ENCODE peak calls at places on chromosome 19, in ten cellular contexts. H is fibroblast of pulmonary artery, C is endothelial cell, M is nephron progenitor cell, J is WTC11, L is colonic mucosa, G is MM.1S, K is H9, F is mucosa of descending colon, V is neural progenitor cell. B is an unnamed sample.

GRCh38 chr19:3178377-3178972 is at the start of gene S1PR4:
- DNase-seq in H (no peak), L (no peak), C (no peak), J (no peak), F (peak), K (peak), V (no peak), G (no peak), M (no peak), B (no peak)

GRCh38 chr19:14886032-14886431 is at the start of gene OR7A17:
- DNase-seq in H (no peak), M (no peak), G (no peak), V (no peak), L (no peak), C (no peak), K (no peak), F (no peak), J (no peak), B (no peak)

GRCh38 chr19:10701955-10702307 is 692 bp downstream of the QTRT1 start:
- DNase-seq in C (peak), V (peak), L (peak), M (peak), G (peak), H (no peak), F (peak), J (peak), K (peak), B (no peak)

GRCh38 chr19:3483226-3483628 is at the start of gene SMIM44:
- DNase-seq in F (peak), L (peak), G (no peak), J (no peak), C (no peak), H (no peak), K (no peak), M (no peak), V (no peak), B (no peak)

GRCh38 chr19:12786950-12787349 is 4.3 kb upstream of the JUNB start:
- DNase-seq in H (no peak), L (no peak), V (no peak), G (no peak), K (no peak), J (no peak), C (no peak), M (no peak), F (no peak), B (no peak)

GRCh38 chr19:10749435-10750384 is 31.8 kb downstream of the DNM2 start:
- DNase-seq in J (no peak), G (no peak), V (no peak), H (no peak), K (no peak), L (peak), C (no peak), F (peak), M (no peak), B (no peak)

GRCh38 chr19:5046339-5047039 is 77.6 kb downstream of the KDM4B start:
- DNase-seq in J (no peak), K (no peak), V (no peak), L (peak), C (no peak), G (no peak), F (peak), H (no peak), M (no peak), B (peak)

GRCh38 chr19:680287-681028 is 4.3 kb downstream of the FSTL3 start:
- DNase-seq in F (peak), J (peak), H (peak), G (peak), K (peak), M (peak), L (peak), V (peak), C (peak), B (peak)

GRCh38 chr19:35641515-35642151 is at the start of gene ETV2:
- DNase-seq in L (peak), K (peak), C (peak), J (peak), M (peak), F (peak), H (peak), V (peak), G (no peak), B (no peak)

GRCh38 chr19:33245948-33246728 is 20.5 kb upstream of the SLC7A10 start:
- DNase-seq in J (peak), L (no peak), C (no peak), F (no peak), H (peak), M (no peak), V (no peak), G (no peak), K (no peak), B (no peak)

GRCh38 chr19:35143231-35143715 is at the start of gene FXYD7:
- DNase-seq in H (no peak), G (no peak), V (peak), K (peak), F (no peak), M (peak), L (no peak), J (peak), C (peak), B (no peak)

GRCh38 chr19:2733930-2734588 is 5.8 kb downstream of the SLC39A3 start:
- DNase-seq in V (no peak), C (no peak), K (no peak), F (peak), H (no peak), G (no peak), L (no peak), M (no peak), J (no peak), B (no peak)

GRCh38 chr19:1255186-1256161 is 7.1 kb downstream of the MIDN start:
- DNase-seq in V (no peak), M (no peak), H (no peak), G (no peak), L (no peak), C (no peak), K (no peak), F (no peak), J (no peak), B (no peak)

GRCh38 chr19:10871711-10872550 is 578 bp downstream of the CARM1 start:
- DNase-seq in C (peak), F (peak), V (peak), L (peak), H (no peak), K (no peak), G (peak), J (peak), M (peak), B (no peak)

GRCh38 chr19:28727133-28727834 is 485.7 kb downstream of the UQCRFS1 start:
- DNase-seq in H (peak), L (no peak), C (peak), K (peak), J (peak), F (no peak), G (no peak), M (no peak), V (peak), B (no peak)

GRCh38 chr19:57769345-57770131 is at the start of gene ZNF586:
- DNase-seq in M (peak), K (peak), V (peak), F (peak), C (peak), J (peak), L (peak), G (peak), H (peak), B (peak)

GRCh38 chr19:17406039-17406886 is 833 bp upstream of the BST2 start:
- DNase-seq in F (no peak), C (no peak), V (no peak), H (no peak), L (no peak), J (no peak), M (no peak), G (peak), K (peak), B (no peak)

GRCh38 chr19:38538793-38539528 is 78.8 kb downstream of the MAP4K1 start:
- DNase-seq in J (no peak), K (no peak), C (no peak), F (no peak), L (no peak), V (no peak), H (no peak), G (peak), M (no peak), B (no peak)

GRCh38 chr19:3658823-3659745 is 32.5 kb upstream of the CACTIN start:
- DNase-seq in G (no peak), V (no peak), C (no peak), F (no peak), H (no peak), M (no peak), K (no peak), J (no peak), L (no peak), B (no peak)

GRCh38 chr19:58209577-58209976 is 19.1 kb upstream of the ZNF544 start:
- DNase-seq in L (no peak), G (no peak), V (no peak), J (no peak), H (no peak), M (no peak), C (no peak), K (no peak), F (no peak), B (no peak)

GRCh38 chr19:57103573-57104277 is 16.1 kb upstream of the USP29 start:
- DNase-seq in L (peak), F (peak), V (peak), C (peak), K (peak), G (peak), H (peak), M (peak), J (peak), B (peak)

GRCh38 chr19:14383556-14383897 is 2.3 kb downstream of the ADGRE5 start:
- DNase-seq in M (no peak), K (no peak), L (peak), J (no peak), G (no peak), V (no peak), H (peak), C (no peak), F (no peak), B (no peak)

GRCh38 chr19:5914946-5915781 is 1.1 kb downstream of the CAPS start:
- DNase-seq in J (no peak), G (no peak), F (peak), C (no peak), M (no peak), K (no peak), V (no peak), H (no peak), L (peak), B (no peak)

GRCh38 chr19:42255766-42256750 is 1.1 kb upstream of the ERF start:
- DNase-seq in L (peak), J (no peak), G (peak), K (peak), F (peak), V (peak), H (peak), C (peak), M (peak), B (no peak)

GRCh38 chr19:48986211-48986610 is 6.9 kb downstream of the GYS1 start:
- DNase-seq in K (no peak), F (no peak), H (no peak), J (no peak), L (no peak), C (no peak), M (no peak), G (no peak), V (no peak), B (no peak)

GRCh38 chr19:3403489-3404323 is 37.3 kb downstream of the NFIC start:
- DNase-seq in F (peak), V (no peak), G (no peak), H (peak), M (no peak), C (no peak), J (no peak), K (no peak), L (peak), B (peak)

GRCh38 chr19:30498707-30499106 is 126.5 kb downstream of the ZNF536 start:
- DNase-seq in J (peak), G (no peak), F (no peak), L (no peak), K (peak), M (peak), H (no peak), C (peak), V (peak), B (no peak)

GRCh38 chr19:34808566-34808965 is 35.6 kb upstream of the ZNF599 start:
- DNase-seq in V (no peak), J (no peak), H (peak), F (no peak), C (no peak), L (no peak), M (no peak), G (no peak), K (no peak), B (peak)

GRCh38 chr19:52221831-52222375 is 32.1 kb downstream of the PPP2R1A start:
- DNase-seq in J (no peak), G (no peak), H (no peak), V (no peak), C (no peak), F (no peak), L (no peak), K (no peak), M (no peak), B (no peak)

GRCh38 chr19:2834294-2834871 is 6.9 kb upstream of the ZNF555 start:
- DNase-seq in K (no peak), V (no peak), H (no peak), F (no peak), J (no peak), G (no peak), L (no peak), C (no peak), M (no peak), B (no peak)

GRCh38 chr19:4456566-4456842 is 1.1 kb downstream of the UBXN6 start:
- DNase-seq in G (no peak), C (peak), M (peak), V (peak), L (peak), H (peak), K (peak), F (no peak), J (no peak), B (peak)

GRCh38 chr19:4909172-4909896 is at the start of gene UHRF1:
- DNase-seq in L (peak), H (no peak), K (peak), F (peak), J (no peak), V (peak), C (no peak), M (peak), G (peak), B (peak)

GRCh38 chr19:52410276-52410675 is 12.6 kb downstream of the ZNF528 start:
- DNase-seq in F (no peak), H (no peak), C (no peak), M (no peak), L (no peak), K (no peak), J (no peak), V (no peak), G (no peak), B (no peak)

GRCh38 chr19:48346161-48346560 is 17.6 kb downstream of the TMEM143 start:
- DNase-seq in J (no peak), C (no peak), H (no peak), F (no peak), K (no peak), V (no peak), L (no peak), G (no peak), M (no peak), B (no peak)

GRCh38 chr19:12756150-12756883 is 4.7 kb downstream of the BEST2 start:
- DNase-seq in L (no peak), J (no peak), H (no peak), F (no peak), M (no peak), G (no peak), V (no peak), K (no peak), C (no peak), B (no peak)

GRCh38 chr19:18709546-18709945 is 26.1 kb downstream of the CRTC1 start:
- DNase-seq in L (no peak), M (no peak), V (no peak), G (no peak), K (no peak), H (no peak), F (no peak), J (no peak), C (no peak), B (no peak)
- TF ChIP-seq CTCF in L (no peak), M (no peak), V (no peak), G (no peak), K (no peak), H (no peak), F (no peak), J (no peak), C (no peak), B (no peak)

DNA sequence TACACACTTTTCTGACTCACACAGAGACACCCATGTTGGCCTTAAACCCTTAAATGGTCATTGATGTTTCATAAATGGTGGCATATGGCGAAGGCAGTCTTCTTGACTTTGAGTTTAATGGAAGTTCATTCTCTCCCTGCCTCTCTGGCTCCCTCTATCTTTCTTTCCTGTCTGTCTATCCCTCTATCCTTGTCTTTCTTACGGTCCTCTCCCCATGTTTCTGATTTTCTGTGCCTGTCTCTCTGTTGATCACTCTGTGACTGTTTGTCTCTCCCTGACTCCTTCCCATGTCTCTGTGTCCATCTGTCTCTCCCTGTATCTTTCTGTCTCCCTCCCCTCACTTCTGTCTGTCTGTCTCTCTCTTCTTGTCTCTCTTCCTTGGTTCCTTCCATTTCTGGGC is 43.2 kb upstream of the SHKBP1 start:
- DNase-seq in J (no peak), M (no peak), V (no peak), K (no peak), L (no peak), C (no peak), F (no peak), H (no peak), G (no peak), B (no peak)
- TF ChIP-seq CTCF in J (no peak), M (no peak), V (peak), K (peak), L (no peak), C (no peak), F (no peak), H (peak), G (no peak), B (peak)

GRCh38 chr19:8337728-8338127 is 5.3 kb downstream of the KANK3 start:
- DNase-seq in V (no peak), K (no peak), M (no peak), J (no peak), C (no peak), G (no peak), L (no peak), F (no peak), H (no peak), B (no peak)
- TF ChIP-seq CTCF in V (no peak), K (no peak), M (no peak), J (no peak), C (no peak), G (no peak), L (no peak), F (no peak), H (no peak), B (no peak)

GRCh38 chr19:46319620-46320019 is 22.8 kb downstream of the HIF3A start:
- DNase-seq in H (no peak), V (no peak), G (no peak), L (no peak), K (no peak), M (no peak), C (no peak), J (no peak), F (no peak), B (no peak)
- TF ChIP-seq CTCF in H (no peak), V (no peak), G (no peak), L (no peak), K (no peak), M (no peak), C (no peak), J (no peak), F (no peak), B (no peak)

GRCh38 chr19:7393459-7393858 is 44.7 kb downstream of the ARHGEF18 start:
- DNase-seq in C (no peak), J (no peak), K (no peak), F (no peak), M (no peak), L (no peak), G (no peak), V (no peak), H (no peak), B (no peak)

GRCh38 chr19:7395360-7395781 is 46.6 kb downstream of the ARHGEF18 start:
- DNase-seq in J (no peak), M (peak), C (no peak), H (peak), L (peak), V (peak), F (no peak), K (no peak), G (peak), B (peak)

GRCh38 chr19:7395793-7396192 is 47.1 kb downstream of the ARHGEF18 start:
- DNase-seq in K (no peak), C (no peak), G (peak), J (no peak), M (no peak), L (peak), F (no peak), V (no peak), H (no peak), B (no peak)

GRCh38 chr19:7393934-7394508 is 45.3 kb downstream of the ARHGEF18 start:
- DNase-seq in F (no peak), J (no peak), G (no peak), V (no peak), H (no peak), C (no peak), K (no peak), L (no peak), M (no peak), B (no peak)

DNA sequence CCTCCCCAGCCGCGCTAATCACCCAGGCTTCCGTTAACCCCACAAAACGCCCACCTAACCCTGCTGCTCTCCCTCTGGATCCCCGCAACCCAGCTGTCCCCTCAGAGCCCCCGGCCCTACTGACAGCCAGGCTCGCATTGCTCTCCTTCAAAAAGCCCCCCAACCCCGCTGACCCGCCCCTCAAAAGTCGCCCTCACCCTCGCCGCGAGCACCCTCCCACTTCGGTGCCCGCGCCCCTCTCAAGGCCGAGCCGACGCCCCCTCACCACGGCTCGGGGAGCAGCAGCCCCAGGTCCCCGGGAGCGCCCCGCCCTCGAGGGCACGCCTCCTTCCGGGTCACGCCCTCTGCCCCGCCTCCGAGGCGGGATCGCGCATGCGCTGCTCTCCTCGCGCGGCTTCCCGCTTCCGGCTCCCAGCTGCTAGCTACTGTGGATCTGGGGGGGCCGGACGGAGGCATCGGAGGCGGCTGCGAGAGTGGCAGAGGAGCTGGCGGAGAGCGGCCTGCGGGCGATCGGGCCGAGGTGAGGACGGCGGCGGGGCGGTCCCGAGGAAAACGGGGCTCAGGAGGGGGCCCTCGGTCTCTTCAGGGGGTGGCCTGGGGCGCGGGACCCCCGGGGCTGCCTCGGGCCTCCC is 46.1 kb downstream of the ARHGEF18 start:
- DNase-seq in G (peak), C (peak), M (peak), K (peak), J (peak), L (peak), H (peak), F (peak), V (peak), B (peak)
- TF ChIP-seq CTCF in G (no peak), C (no peak), M (no peak), K (no peak), J (no peak), L (no peak), H (no peak), F (peak), V (peak), B (no peak)

DNA sequence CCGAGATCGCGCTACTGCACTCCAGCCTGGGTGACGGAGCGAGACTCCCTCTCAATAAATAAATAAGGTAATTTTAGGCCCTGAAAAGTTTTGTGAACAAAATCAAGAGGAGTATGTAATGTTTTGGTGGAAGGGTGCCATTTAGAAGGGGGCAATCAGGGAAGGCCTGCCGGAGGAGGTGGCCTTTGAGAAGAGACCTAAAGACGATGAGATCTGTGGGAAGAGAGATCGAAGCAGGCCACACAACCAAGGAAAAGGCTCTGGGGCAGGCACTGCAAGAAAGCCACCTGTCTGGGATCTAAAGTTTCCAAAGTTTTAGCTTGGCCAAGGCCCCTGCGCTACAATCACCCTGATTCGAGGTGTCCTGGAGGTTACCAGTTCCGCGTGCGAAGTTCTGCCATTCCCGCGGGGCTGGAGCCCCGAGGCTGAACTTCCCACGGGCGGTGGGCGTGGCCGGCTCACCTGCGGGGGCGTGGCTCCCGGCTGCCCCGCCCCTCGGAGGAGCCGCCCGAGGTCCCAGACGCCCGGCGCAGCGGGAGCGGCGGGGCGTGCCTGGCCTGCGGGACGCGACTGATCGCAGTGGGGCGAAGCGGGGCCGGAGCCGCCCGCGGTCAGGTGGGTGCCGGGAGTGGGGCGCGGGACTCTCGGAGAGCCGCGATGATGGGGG is at the start of gene KLC3:
- DNase-seq in J (peak), M (peak), F (peak), H (no peak), V (peak), K (peak), C (peak), G (peak), L (peak), B (no peak)
- TF ChIP-seq CTCF in J (no peak), M (no peak), F (no peak), H (no peak), V (no peak), K (no peak), C (no peak), G (no peak), L (no peak), B (no peak)

GRCh38 chr19:44943801-44944249 is 1.8 kb downstream of the APOC4 start:
- DNase-seq in C (no peak), F (no peak), V (no peak), J (no peak), M (no peak), L (peak), G (no peak), H (no peak), K (no peak), B (no peak)
- TF ChIP-seq CTCF in C (no peak), F (no peak), V (no peak), J (no peak), M (no peak), L (no peak), G (no peak), H (no peak), K (no peak), B (no peak)

B was measured in HFFc6.